ENCODE peak calls at places on chromosomes 5 and 9, in eight cellular contexts. One of them, this sample, is unnamed.

GRCh38 chr5:65818592-65818991 is 96.6 kb downstream of the NLN start:
- DNase-seq in HepG2: peak
- DNase-seq in mesendoderm: no peak
- DNase-seq in H9: no peak
- DNase-seq in MM.1S: no peak
- DNase-seq in astrocyte: no peak
- DNase-seq in SK-N-SH: peak
- DNase-seq in Karpas-422: no peak
- DNase-seq in this sample: no peak

GRCh38 chr9:70496244-70496643 is 81.8 kb upstream of the KLF9 start:
- DNase-seq in HepG2: no peak
- DNase-seq in mesendoderm: no peak
- DNase-seq in H9: no peak
- DNase-seq in MM.1S: no peak
- DNase-seq in astrocyte: no peak
- DNase-seq in SK-N-SH: no peak
- DNase-seq in Karpas-422: no peak
- DNase-seq in this sample: no peak

GRCh38 chr5:170760126-170760525 is 23.4 kb upstream of the GABRP start:
- DNase-seq in HepG2: no peak
- DNase-seq in mesendoderm: no peak
- DNase-seq in H9: no peak
- DNase-seq in MM.1S: no peak
- DNase-seq in astrocyte: no peak
- DNase-seq in SK-N-SH: no peak
- DNase-seq in Karpas-422: no peak
- DNase-seq in this sample: no peak

GRCh38 chr5:151141535-151141934 is 16.0 kb downstream of the ANXA6 start:
- DNase-seq in HepG2: no peak
- DNase-seq in mesendoderm: no peak
- DNase-seq in H9: peak
- DNase-seq in MM.1S: peak
- DNase-seq in astrocyte: no peak
- DNase-seq in SK-N-SH: no peak
- DNase-seq in Karpas-422: peak
- DNase-seq in this sample: no peak

GRCh38 chr5:175686396-175686795 is 28.5 kb downstream of the HRH2 start:
- DNase-seq in HepG2: no peak
- DNase-seq in mesendoderm: no peak
- DNase-seq in H9: no peak
- DNase-seq in MM.1S: no peak
- DNase-seq in astrocyte: no peak
- DNase-seq in SK-N-SH: no peak
- DNase-seq in Karpas-422: no peak
- DNase-seq in this sample: peak

GRCh38 chr9:112120046-112120373 is 55.1 kb downstream of the SUSD1 start:
- DNase-seq in HepG2: no peak
- DNase-seq in mesendoderm: no peak
- DNase-seq in H9: no peak
- DNase-seq in MM.1S: no peak
- DNase-seq in astrocyte: no peak
- DNase-seq in SK-N-SH: no peak
- DNase-seq in Karpas-422: no peak
- DNase-seq in this sample: no peak

GRCh38 chr5:311963-312362 is 9.6 kb upstream of the AHRR start:
- DNase-seq in HepG2: no peak
- DNase-seq in mesendoderm: no peak
- DNase-seq in H9: no peak
- DNase-seq in MM.1S: no peak
- DNase-seq in astrocyte: no peak
- DNase-seq in SK-N-SH: no peak
- DNase-seq in Karpas-422: no peak
- DNase-seq in this sample: peak

GRCh38 chr5:148840531-148840930 is 14.1 kb downstream of the ADRB2 start:
- DNase-seq in HepG2: no peak
- DNase-seq in mesendoderm: no peak
- DNase-seq in H9: no peak
- DNase-seq in MM.1S: no peak
- DNase-seq in astrocyte: no peak
- DNase-seq in SK-N-SH: no peak
- DNase-seq in Karpas-422: no peak
- DNase-seq in this sample: no peak

GRCh38 chr5:79956173-79956670 is 34.8 kb downstream of the MTX3 start:
- DNase-seq in HepG2: no peak
- DNase-seq in mesendoderm: peak
- DNase-seq in H9: peak
- DNase-seq in MM.1S: no peak
- DNase-seq in astrocyte: peak
- DNase-seq in SK-N-SH: no peak
- DNase-seq in Karpas-422: no peak
- DNase-seq in this sample: no peak

GRCh38 chr5:167653645-167654106 is 637.8 kb upstream of the WWC1 start:
- DNase-seq in HepG2: no peak
- DNase-seq in mesendoderm: no peak
- DNase-seq in H9: no peak
- DNase-seq in MM.1S: no peak
- DNase-seq in astrocyte: no peak
- DNase-seq in SK-N-SH: no peak
- DNase-seq in Karpas-422: no peak
- DNase-seq in this sample: no peak

GRCh38 chr5:95899040-95899439 is 62.6 kb downstream of the ELL2 start:
- DNase-seq in HepG2: no peak
- DNase-seq in mesendoderm: no peak
- DNase-seq in H9: no peak
- DNase-seq in MM.1S: no peak
- DNase-seq in astrocyte: no peak
- DNase-seq in SK-N-SH: no peak
- DNase-seq in Karpas-422: no peak
- DNase-seq in this sample: no peak

GRCh38 chr5:129245489-129245888 is 150.9 kb downstream of the ISOC1 start:
- DNase-seq in HepG2: no peak
- DNase-seq in mesendoderm: no peak
- DNase-seq in H9: no peak
- DNase-seq in MM.1S: no peak
- DNase-seq in astrocyte: no peak
- DNase-seq in SK-N-SH: no peak
- DNase-seq in Karpas-422: no peak
- DNase-seq in this sample: no peak

GRCh38 chr5:42461507-42461906 is 38.3 kb downstream of the GHR start:
- DNase-seq in HepG2: no peak
- DNase-seq in mesendoderm: no peak
- DNase-seq in H9: no peak
- DNase-seq in MM.1S: no peak
- DNase-seq in astrocyte: no peak
- DNase-seq in SK-N-SH: no peak
- DNase-seq in Karpas-422: no peak
- DNase-seq in this sample: no peak

GRCh38 chr5:76790632-76791290 is 28.1 kb upstream of the F2RL1 start:
- DNase-seq in HepG2: peak
- DNase-seq in mesendoderm: peak
- DNase-seq in H9: no peak
- DNase-seq in MM.1S: no peak
- DNase-seq in astrocyte: peak
- DNase-seq in SK-N-SH: peak
- DNase-seq in Karpas-422: no peak
- DNase-seq in this sample: no peak

GRCh38 chr9:18611946-18612345 is 138.0 kb downstream of the ADAMTSL1 start:
- DNase-seq in HepG2: no peak
- DNase-seq in mesendoderm: peak
- DNase-seq in H9: no peak
- DNase-seq in MM.1S: no peak
- DNase-seq in astrocyte: no peak
- DNase-seq in SK-N-SH: no peak
- DNase-seq in Karpas-422: no peak
- DNase-seq in this sample: no peak

GRCh38 chr9:127154003-127154389 is 31.6 kb upstream of the ANGPTL2 start:
- DNase-seq in HepG2: no peak
- DNase-seq in mesendoderm: no peak
- DNase-seq in H9: peak
- DNase-seq in MM.1S: no peak
- DNase-seq in astrocyte: no peak
- DNase-seq in SK-N-SH: no peak
- DNase-seq in Karpas-422: no peak
- DNase-seq in this sample: peak
- H3K9ac ChIP-seq in HepG2: no peak
- H3K9ac ChIP-seq in mesendoderm: no peak
- H3K9ac ChIP-seq in H9: no peak
- H3K9ac ChIP-seq in MM.1S: peak
- H3K9ac ChIP-seq in astrocyte: peak
- H3K9ac ChIP-seq in SK-N-SH: no peak
- H3K9ac ChIP-seq in Karpas-422: no peak
- H3K9ac ChIP-seq in this sample: no peak

GRCh38 chr9:109779711-109780452 is at the start of gene PALM2AKAP2:
- DNase-seq in HepG2: no peak
- DNase-seq in mesendoderm: peak
- DNase-seq in H9: peak
- DNase-seq in MM.1S: peak
- DNase-seq in astrocyte: peak
- DNase-seq in SK-N-SH: peak
- DNase-seq in Karpas-422: no peak
- DNase-seq in this sample: peak

GRCh38 chr9:109776391-109776790 is 3.6 kb upstream of the PALM2AKAP2 start:
- DNase-seq in HepG2: no peak
- DNase-seq in mesendoderm: no peak
- DNase-seq in H9: no peak
- DNase-seq in MM.1S: no peak
- DNase-seq in astrocyte: no peak
- DNase-seq in SK-N-SH: no peak
- DNase-seq in Karpas-422: no peak
- DNase-seq in this sample: no peak

GRCh38 chr9:109780453-109781033 is 545 bp downstream of the PALM2AKAP2 start:
- DNase-seq in HepG2: no peak
- DNase-seq in mesendoderm: peak
- DNase-seq in H9: no peak
- DNase-seq in MM.1S: no peak
- DNase-seq in astrocyte: peak
- DNase-seq in SK-N-SH: no peak
- DNase-seq in Karpas-422: no peak
- DNase-seq in this sample: no peak

GRCh38 chr9:109781086-109781485 is 1.1 kb downstream of the PALM2AKAP2 start:
- DNase-seq in HepG2: no peak
- DNase-seq in mesendoderm: no peak
- DNase-seq in H9: no peak
- DNase-seq in MM.1S: no peak
- DNase-seq in astrocyte: no peak
- DNase-seq in SK-N-SH: no peak
- DNase-seq in Karpas-422: no peak
- DNase-seq in this sample: no peak

GRCh38 chr9:109781541-109782197 is 1.7 kb downstream of the PALM2AKAP2 start:
- DNase-seq in HepG2: no peak
- DNase-seq in mesendoderm: no peak
- DNase-seq in H9: no peak
- DNase-seq in MM.1S: no peak
- DNase-seq in astrocyte: peak
- DNase-seq in SK-N-SH: no peak
- DNase-seq in Karpas-422: no peak
- DNase-seq in this sample: no peak
- H3K9ac ChIP-seq in HepG2: no peak
- H3K9ac ChIP-seq in mesendoderm: no peak
- H3K9ac ChIP-seq in H9: no peak
- H3K9ac ChIP-seq in MM.1S: no peak
- H3K9ac ChIP-seq in astrocyte: peak
- H3K9ac ChIP-seq in SK-N-SH: peak
- H3K9ac ChIP-seq in Karpas-422: no peak
- H3K9ac ChIP-seq in this sample: no peak

GRCh38 chr5:163434410-163434866 is 3.0 kb upstream of the CCNG1 start:
- DNase-seq in HepG2: no peak
- DNase-seq in mesendoderm: no peak
- DNase-seq in H9: no peak
- DNase-seq in MM.1S: no peak
- DNase-seq in astrocyte: peak
- DNase-seq in SK-N-SH: no peak
- DNase-seq in Karpas-422: no peak
- DNase-seq in this sample: no peak

GRCh38 chr5:163436515-163436914 is 880 bp upstream of the CCNG1 start:
- DNase-seq in HepG2: no peak
- DNase-seq in mesendoderm: no peak
- DNase-seq in H9: no peak
- DNase-seq in MM.1S: no peak
- DNase-seq in astrocyte: no peak
- DNase-seq in SK-N-SH: no peak
- DNase-seq in Karpas-422: no peak
- DNase-seq in this sample: no peak

GRCh38 chr5:163437309-163438182 is at the start of gene CCNG1:
- DNase-seq in HepG2: peak
- DNase-seq in mesendoderm: peak
- DNase-seq in H9: peak
- DNase-seq in MM.1S: peak
- DNase-seq in astrocyte: peak
- DNase-seq in SK-N-SH: peak
- DNase-seq in Karpas-422: peak
- DNase-seq in this sample: peak

GRCh38 chr5:163433271-163433670 is 4.1 kb upstream of the CCNG1 start:
- DNase-seq in HepG2: no peak
- DNase-seq in mesendoderm: peak
- DNase-seq in H9: no peak
- DNase-seq in MM.1S: no peak
- DNase-seq in astrocyte: no peak
- DNase-seq in SK-N-SH: no peak
- DNase-seq in Karpas-422: no peak
- DNase-seq in this sample: no peak

GRCh38 chr5:163437011-163437308 is 435 bp upstream of the CCNG1 start:
- DNase-seq in HepG2: no peak
- DNase-seq in mesendoderm: no peak
- DNase-seq in H9: no peak
- DNase-seq in MM.1S: no peak
- DNase-seq in astrocyte: no peak
- DNase-seq in SK-N-SH: no peak
- DNase-seq in Karpas-422: no peak
- DNase-seq in this sample: no peak
- H3K9ac ChIP-seq in HepG2: peak
- H3K9ac ChIP-seq in mesendoderm: peak
- H3K9ac ChIP-seq in H9: no peak
- H3K9ac ChIP-seq in MM.1S: peak
- H3K9ac ChIP-seq in astrocyte: peak
- H3K9ac ChIP-seq in SK-N-SH: no peak
- H3K9ac ChIP-seq in Karpas-422: peak
- H3K9ac ChIP-seq in this sample: peak

GRCh38 chr5:64458948-64459347 is 46.9 kb upstream of the RGS7BP start:
- DNase-seq in HepG2: no peak
- DNase-seq in mesendoderm: no peak
- DNase-seq in H9: no peak
- DNase-seq in MM.1S: no peak
- DNase-seq in astrocyte: no peak
- DNase-seq in SK-N-SH: no peak
- DNase-seq in Karpas-422: no peak
- DNase-seq in this sample: no peak

GRCh38 chr5:64453405-64453804 is 52.4 kb upstream of the RGS7BP start:
- DNase-seq in HepG2: no peak
- DNase-seq in mesendoderm: no peak
- DNase-seq in H9: no peak
- DNase-seq in MM.1S: no peak
- DNase-seq in astrocyte: no peak
- DNase-seq in SK-N-SH: no peak
- DNase-seq in Karpas-422: no peak
- DNase-seq in this sample: no peak

GRCh38 chr5:64462391-64462790 is 43.4 kb upstream of the RGS7BP start:
- DNase-seq in HepG2: no peak
- DNase-seq in mesendoderm: no peak
- DNase-seq in H9: no peak
- DNase-seq in MM.1S: no peak
- DNase-seq in astrocyte: no peak
- DNase-seq in SK-N-SH: no peak
- DNase-seq in Karpas-422: no peak
- DNase-seq in this sample: no peak

GRCh38 chr5:64457846-64458245 is 48.0 kb upstream of the RGS7BP start:
- DNase-seq in HepG2: no peak
- DNase-seq in mesendoderm: no peak
- DNase-seq in H9: no peak
- DNase-seq in MM.1S: no peak
- DNase-seq in astrocyte: no peak
- DNase-seq in SK-N-SH: no peak
- DNase-seq in Karpas-422: no peak
- DNase-seq in this sample: no peak
- H3K9ac ChIP-seq in HepG2: no peak
- H3K9ac ChIP-seq in mesendoderm: no peak
- H3K9ac ChIP-seq in H9: no peak
- H3K9ac ChIP-seq in MM.1S: no peak
- H3K9ac ChIP-seq in astrocyte: no peak
- H3K9ac ChIP-seq in SK-N-SH: no peak
- H3K9ac ChIP-seq in Karpas-422: no peak
- H3K9ac ChIP-seq in this sample: no peak

This sample was measured in kidney.